ENCODE peak calls at places on chromosomes 13 and 19, in seven cellular contexts. R is heart left ventricle; Y is bronchial epithelial cell; A is NCI-H446 treated with DMSO at 0.1 percent for 48 hours; L is HTR-8/SVneo; W is left ventricle myocardium superior; P is activated T-cell treated with anti-CD3 and anti-CD28 coated beads, Interleukin-2, amount 50 U/mL, for 72 hours. V is an unnamed sample.

GRCh38 chr19:4518345-4519171 is at the start of gene PLIN4:
- DNase-seq in R (peak; percentile 86), Y (peak; percentile 11), A (no peak), L (no peak), W (peak; percentile 92), P (no peak), V (peak; percentile 72)

GRCh38 chr13:21671793-21672680 is 1.2 kb downstream of the FGF9 start:
- DNase-seq in R (no peak), Y (no peak), A (no peak), L (no peak), W (no peak), P (no peak), V (no peak)

GRCh38 chr13:47903836-47904235 is 97.2 kb downstream of the SUCLA2 start:
- DNase-seq in R (no peak), Y (peak; percentile 16), A (no peak), L (peak; percentile 21), W (no peak), P (no peak), V (no peak)

GRCh38 chr13:88085036-88085435 is 413.9 kb downstream of the SLITRK5 start:
- DNase-seq in R (no peak), Y (peak; percentile 3), A (no peak), L (no peak), W (no peak), P (no peak), V (no peak)

GRCh38 chr19:18419699-18420460 is 682 bp downstream of the SSBP4 start:
- DNase-seq in R (peak; percentile 53), Y (no peak), A (no peak), L (no peak), W (peak; percentile 59), P (peak; percentile 59), V (no peak)

GRCh38 chr13:109941951-109942350 is 155.6 kb upstream of the IRS2 start:
- DNase-seq in R (no peak), Y (peak; percentile 74), A (no peak), L (no peak), W (no peak), P (no peak), V (no peak)

GRCh38 chr13:49220856-49221614 is 897 bp downstream of the MLNR start:
- DNase-seq in R (no peak), Y (no peak), A (no peak), L (no peak), W (no peak), P (peak; percentile 34), V (peak; percentile 7)

GRCh38 chr13:25153736-25154135 is 18.4 kb downstream of the AMER2 start:
- DNase-seq in R (no peak), Y (no peak), A (no peak), L (no peak), W (no peak), P (no peak), V (no peak)

GRCh38 chr19:45250216-45250831 is 747 bp upstream of the MARK4 start:
- DNase-seq in R (no peak), Y (peak; percentile 38), A (no peak), L (no peak), W (no peak), P (no peak), V (no peak)

GRCh38 chr13:44292545-44292944 is 81.1 kb upstream of the SERP2 start:
- DNase-seq in R (no peak), Y (no peak), A (no peak), L (no peak), W (no peak), P (no peak), V (peak; percentile 77)

GRCh38 chr19:18385675-18386542 is at the start of gene GDF15:
- DNase-seq in R (peak; percentile 46), Y (peak; percentile 41), A (no peak), L (no peak), W (peak; percentile 53), P (peak; percentile 67), V (peak; percentile 97)

GRCh38 chr19:12840091-12841079 is 2.1 kb downstream of the MAST1 start:
- DNase-seq in R (no peak), Y (peak; percentile 83), A (no peak), L (no peak), W (peak; percentile 50), P (peak; percentile 75), V (no peak)

GRCh38 chr19:1521636-1522035 is 2.2 kb upstream of the PLK5 start:
- DNase-seq in R (peak; percentile 45), Y (no peak), A (peak; percentile 24), L (no peak), W (peak; percentile 59), P (no peak), V (no peak)

GRCh38 chr13:51623473-51623872 is 39.2 kb downstream of the WDFY2 start:
- DNase-seq in R (no peak), Y (no peak), A (no peak), L (no peak), W (no peak), P (no peak), V (no peak)

GRCh38 chr13:20462533-20462915 is 63.1 kb downstream of the CRYL1 start:
- DNase-seq in R (no peak), Y (no peak), A (no peak), L (no peak), W (no peak), P (no peak), V (no peak)

GRCh38 chr13:27097691-27098090 is 73.9 kb downstream of the USP12 start:
- DNase-seq in R (no peak), Y (no peak), A (no peak), L (no peak), W (no peak), P (no peak), V (no peak)